ENCODE peak calls at places on chromosomes 7 and 10, in nine cellular contexts. Q is lower lobe of right lung; V is endodermal cell; G is CD4-positive, alpha-beta memory T cell; P is neural progenitor cell; B is cardiac muscle cell; Z is thyroid gland; A is colonic mucosa; F is GM23248. X is an unnamed sample.

GRCh38 chr10:72692057-72692891 is at the start of gene MCU:
- DNase-seq in Q (peak; percentile 96), V (peak; percentile 97), G (peak; percentile 91), P (peak; percentile 98), B (peak; percentile 97), Z (peak; percentile 97), A (peak; percentile 98), F (peak; percentile 99), X (peak; percentile 98)

GRCh38 chr7:98836811-98837631 is 32.8 kb downstream of the TMEM130 start:
- DNase-seq in Q (no peak), V (peak; percentile 96), G (no peak), P (peak; percentile 83), B (peak; percentile 64), Z (no peak), A (peak; percentile 33), F (peak; percentile 45), X (peak; percentile 69)

GRCh38 chr7:46450871-46451270 is 529.8 kb upstream of the IGFBP3 start:
- DNase-seq in Q (no peak), V (no peak), G (no peak), P (no peak), B (no peak), Z (no peak), A (no peak), F (peak; percentile 67), X (no peak)

GRCh38 chr10:120538091-120538490 is 81.1 kb downstream of the PLPP4 start:
- DNase-seq in Q (no peak), V (no peak), G (no peak), P (no peak), B (no peak), Z (no peak), A (no peak), F (no peak), X (no peak)

GRCh38 chr10:71342850-71343773 is 24.1 kb downstream of the SLC29A3 start:
- DNase-seq in Q (no peak), V (no peak), G (no peak), P (no peak), B (no peak), Z (no peak), A (peak; percentile 82), F (peak; percentile 24), X (no peak)

GRCh38 chr10:99619851-99620712 is at the start of gene SLC25A28:
- DNase-seq in Q (peak; percentile 96), V (peak; percentile 98), G (no peak), P (peak; percentile 99), B (peak; percentile 99), Z (peak; percentile 96), A (peak; percentile 97), F (peak; percentile 100), X (peak; percentile 97)

GRCh38 chr7:63789378-63790176 is 209.1 kb upstream of the ZNF722 start:
- DNase-seq in Q (no peak), V (no peak), G (no peak), P (no peak), B (no peak), Z (peak; percentile 23), A (peak; percentile 19), F (no peak), X (peak; percentile 51)

GRCh38 chr7:8147760-8148463 is 114.1 kb downstream of the ICA1 start:
- DNase-seq in Q (no peak), V (no peak), G (no peak), P (no peak), B (peak; percentile 10), Z (no peak), A (no peak), F (no peak), X (no peak)

GRCh38 chr7:94266278-94266677 is 128.4 kb upstream of the COL1A2 start:
- DNase-seq in Q (no peak), V (no peak), G (no peak), P (no peak), B (no peak), Z (no peak), A (peak; percentile 19), F (peak; percentile 70), X (peak; percentile 34)

GRCh38 chr7:120989571-120990220 is 1.2 kb downstream of the CPED1 start:
- DNase-seq in Q (no peak), V (peak; percentile 49), G (no peak), P (no peak), B (no peak), Z (peak; percentile 7), A (no peak), F (peak; percentile 48), X (peak; percentile 28)

GRCh38 chr7:120987683-120988590 is 574 bp upstream of the CPED1 start:
- DNase-seq in Q (peak; percentile 92), V (peak; percentile 94), G (peak; percentile 81), P (peak; percentile 92), B (peak; percentile 83), Z (peak; percentile 89), A (peak; percentile 91), F (peak; percentile 96), X (peak; percentile 94)

GRCh38 chr7:120990468-120991118 is 2.1 kb downstream of the CPED1 start:
- DNase-seq in Q (no peak), V (no peak), G (no peak), P (no peak), B (no peak), Z (no peak), A (no peak), F (peak; percentile 33), X (no peak)

GRCh38 chr7:120987280-120987679 is 1.2 kb upstream of the CPED1 start:
- DNase-seq in Q (no peak), V (no peak), G (no peak), P (no peak), B (no peak), Z (no peak), A (no peak), F (no peak), X (no peak)

GRCh38 chr7:120988591-120989299 is at the start of gene CPED1:
- DNase-seq in Q (peak; percentile 81), V (peak; percentile 78), G (peak; percentile 23), P (peak; percentile 77), B (peak; percentile 72), Z (peak; percentile 53), A (peak; percentile 73), F (peak; percentile 85), X (peak; percentile 92)
- H3K27me3 ChIP-seq in Q (no peaks in the 10 kb centered on the region), V (peaks cover 92% of the 10 kb centered on the region), G (peaks cover 39% of the 10 kb centered on the region), P (peaks cover 40% of the 10 kb centered on the region), B (no peaks in the 10 kb centered on the region), Z (no peaks in the 10 kb centered on the region), A (no peaks in the 10 kb centered on the region), F (no peaks in the 10 kb centered on the region), X (no peaks in the 10 kb centered on the region)

GRCh38 chr7:73831656-73832579 is 1.1 kb downstream of the CLDN4 start:
- DNase-seq in Q (peak; percentile 92), V (peak; percentile 95), G (no peak), P (peak; percentile 37), B (no peak), Z (peak; percentile 98), A (peak; percentile 89), F (no peak), X (no peak)

GRCh38 chr7:73834626-73835191 is 3.9 kb downstream of the CLDN4 start:
- DNase-seq in Q (no peak), V (no peak), G (no peak), P (no peak), B (no peak), Z (no peak), A (no peak), F (no peak), X (no peak)

GRCh38 chr7:73830872-73831655 is at the start of gene CLDN4:
- DNase-seq in Q (peak; percentile 89), V (peak; percentile 94), G (no peak), P (peak; percentile 74), B (no peak), Z (peak; percentile 97), A (peak; percentile 98), F (no peak), X (peak; percentile 49)

GRCh38 chr7:73833251-73833919 is 2.6 kb downstream of the CLDN4 start:
- DNase-seq in Q (no peak), V (peak; percentile 80), G (no peak), P (no peak), B (no peak), Z (peak; percentile 54), A (peak; percentile 77), F (no peak), X (no peak)

DNA sequence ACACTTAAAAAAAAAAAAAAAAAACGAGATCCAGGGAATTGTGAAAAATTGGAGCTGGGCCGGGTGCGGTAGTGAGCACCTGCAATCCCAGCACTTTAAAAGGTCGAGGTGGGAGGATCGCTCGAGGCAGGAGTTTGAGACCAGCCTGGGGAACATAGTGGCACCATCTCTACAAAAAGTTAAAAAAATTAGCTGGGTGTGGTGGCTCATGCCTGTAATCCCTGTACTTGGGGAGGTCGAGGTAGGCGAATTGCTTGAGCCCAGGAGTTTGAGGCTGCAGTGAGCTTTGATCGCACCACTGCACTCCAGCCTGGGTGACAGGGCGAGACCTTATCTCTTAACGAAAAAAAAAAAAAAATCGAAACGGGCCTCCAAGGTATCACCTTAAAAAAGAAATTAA is 2.0 kb downstream of the CLDN4 start:
- DNase-seq in Q (no peak), V (no peak), G (no peak), P (no peak), B (no peak), Z (no peak), A (no peak), F (no peak), X (no peak)
- H3K4me3 ChIP-seq in Q (peak overlapping the region; percentile 59), V (no peak overlapping the region), G (no peak overlapping the region), P (no peak overlapping the region), B (no peak overlapping the region), Z (peak overlapping the region; percentile 72), A (peak overlapping the region; percentile 50), F (no peak overlapping the region), X (no peak overlapping the region)

GRCh38 chr7:37920619-37921339 is at the start of gene EPDR1:
- DNase-seq in Q (peak; percentile 83), V (peak; percentile 90), G (no peak), P (peak; percentile 70), B (peak; percentile 66), Z (peak; percentile 85), A (peak; percentile 60), F (peak; percentile 32), X (peak; percentile 84)
- H3K27me3 ChIP-seq in Q (peaks cover 11% of the 10 kb centered on the region), V (peaks cover 69% of the 10 kb centered on the region), G (peaks cover 6% of the 10 kb centered on the region), P (peaks cover 57% of the 10 kb centered on the region), B (peaks cover 39% of the 10 kb centered on the region), Z (no peaks in the 10 kb centered on the region), A (peaks cover 10% of the 10 kb centered on the region), F (peaks cover 32% of the 10 kb centered on the region), X (no peaks in the 10 kb centered on the region)

GRCh38 chr7:91266067-91266930 is 2.1 kb downstream of the FZD1 start:
- DNase-seq in Q (peak; percentile 49), V (peak; percentile 67), G (no peak), P (peak; percentile 50), B (peak; percentile 11), Z (peak; percentile 76), A (peak; percentile 19), F (peak; percentile 36), X (peak; percentile 82)
- H3K4me3 ChIP-seq in Q (peak overlapping the region; percentile 82), V (peak overlapping the region; percentile 76), G (no peak overlapping the region), P (peak overlapping the region; percentile 91), B (peak overlapping the region; percentile 69), Z (peak overlapping the region; percentile 61), A (peak overlapping the region; percentile 72), F (peak overlapping the region; percentile 86), X (peak overlapping the region; percentile 86)

DNA sequence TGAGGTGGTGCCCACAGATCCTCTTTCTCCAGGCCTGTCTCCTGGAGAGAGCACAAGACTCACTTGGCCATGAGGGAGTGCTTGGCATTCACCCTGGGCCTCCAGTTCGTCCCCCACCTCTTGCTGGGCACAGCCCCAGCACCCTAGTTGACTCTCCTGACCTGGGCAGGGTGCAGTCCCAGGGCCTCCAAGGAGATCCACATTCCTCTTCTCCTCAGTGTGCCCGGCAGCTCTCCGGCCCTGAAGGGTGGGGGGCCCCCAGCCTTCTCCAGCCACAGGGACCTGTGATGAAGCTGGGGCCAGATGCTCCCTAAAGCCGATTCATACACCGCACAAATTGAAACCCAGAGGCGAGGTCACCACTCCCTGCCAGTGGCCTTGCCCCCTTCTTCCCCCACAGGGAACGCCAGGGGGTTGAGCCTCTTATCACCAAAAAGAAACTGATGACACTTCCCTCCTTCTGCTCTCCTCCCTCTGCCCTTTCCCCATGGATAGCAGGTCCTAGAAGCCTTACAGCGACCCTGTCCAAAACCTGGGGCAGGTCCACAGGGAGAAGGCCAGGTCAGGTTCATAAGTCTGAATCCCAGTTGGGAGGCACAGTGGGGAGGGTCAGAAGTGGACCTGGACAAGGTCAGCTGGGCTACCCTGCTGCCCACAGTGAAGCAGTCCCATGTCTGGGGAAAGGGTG is 3.1 kb downstream of the EN2 start:
- DNase-seq in Q (no peak), V (peak; percentile 52), G (no peak), P (no peak), B (no peak), Z (no peak), A (no peak), F (no peak), X (no peak)
- H3K27me3 ChIP-seq in Q (peaks cover 96% of the 10 kb centered on the region), V (peaks cover 97% of the 10 kb centered on the region), G (peaks cover 45% of the 10 kb centered on the region), P (peaks cover 98% of the 10 kb centered on the region), B (peaks cover 97% of the 10 kb centered on the region), Z (peaks cover 73% of the 10 kb centered on the region), A (peaks cover 95% of the 10 kb centered on the region), F (peaks cover 88% of the 10 kb centered on the region), X (no peaks in the 10 kb centered on the region)